ENCODE peak calls at places on chromosomes 4 and X, in ten cellular contexts. One of them, this sample, is unnamed. For H3K4me1, the result is how much of the 10 kb centered on the place peaks cover.

GRCh38 chr4:3374011-3374645 is 67.6 kb upstream of the HGFAC start:
- DNase-seq in cardiac muscle cell: no peak
- DNase-seq in breast epithelium: no peak
- DNase-seq in PC-3: no peak
- DNase-seq in mammary epithelial cell: no peak
- DNase-seq in GM23248: no peak
- DNase-seq in thyroid gland: no peak
- DNase-seq in body of pancreas: no peak
- DNase-seq in CD8-positive, alpha-beta memory T cell: no peak
- DNase-seq in iPS DF 6.9: no peak
- DNase-seq in this sample: no peak

GRCh38 chr4:186726440-186727148 is 2.9 kb upstream of the FAT1 start:
- DNase-seq in cardiac muscle cell: peak
- DNase-seq in PC-3: peak
- DNase-seq in GM23248: peak
- DNase-seq in thyroid gland: peak
- DNase-seq in iPS DF 6.9: no peak
- DNase-seq in mammary epithelial cell: peak
- DNase-seq in CD8-positive, alpha-beta memory T cell: no peak
- DNase-seq in breast epithelium: peak
- DNase-seq in body of pancreas: peak
- DNase-seq in this sample: no peak

GRCh38 chrX:118644378-118644777 is 83.0 kb upstream of the IL13RA1 start:
- DNase-seq in breast epithelium: no peak
- DNase-seq in mammary epithelial cell: peak
- DNase-seq in GM23248: peak
- DNase-seq in PC-3: peak
- DNase-seq in thyroid gland: no peak
- DNase-seq in body of pancreas: no peak
- DNase-seq in cardiac muscle cell: peak
- DNase-seq in CD8-positive, alpha-beta memory T cell: no peak
- DNase-seq in iPS DF 6.9: no peak
- DNase-seq in this sample: no peak

GRCh38 chrX:137749282-137749681 is 183.4 kb downstream of the ZIC3 start:
- DNase-seq in CD8-positive, alpha-beta memory T cell: no peak
- DNase-seq in mammary epithelial cell: no peak
- DNase-seq in PC-3: no peak
- DNase-seq in iPS DF 6.9: no peak
- DNase-seq in cardiac muscle cell: no peak
- DNase-seq in body of pancreas: no peak
- DNase-seq in GM23248: no peak
- DNase-seq in breast epithelium: no peak
- DNase-seq in thyroid gland: no peak
- DNase-seq in this sample: no peak

GRCh38 chr4:18917689-18918088 is 896.1 kb upstream of the LCORL start:
- DNase-seq in body of pancreas: no peak
- DNase-seq in PC-3: peak
- DNase-seq in breast epithelium: no peak
- DNase-seq in CD8-positive, alpha-beta memory T cell: no peak
- DNase-seq in GM23248: no peak
- DNase-seq in thyroid gland: no peak
- DNase-seq in mammary epithelial cell: peak
- DNase-seq in iPS DF 6.9: no peak
- DNase-seq in cardiac muscle cell: no peak
- DNase-seq in this sample: no peak

GRCh38 chrX:38854305-38854704 is 53.0 kb downstream of the MID1IP1 start:
- DNase-seq in body of pancreas: no peak
- DNase-seq in GM23248: no peak
- DNase-seq in cardiac muscle cell: no peak
- DNase-seq in PC-3: no peak
- DNase-seq in breast epithelium: no peak
- DNase-seq in iPS DF 6.9: no peak
- DNase-seq in mammary epithelial cell: no peak
- DNase-seq in thyroid gland: peak
- DNase-seq in CD8-positive, alpha-beta memory T cell: no peak
- DNase-seq in this sample: no peak

GRCh38 chr4:62901101-62901500 is 1508.1 kb downstream of the TECRL start:
- DNase-seq in cardiac muscle cell: no peak
- DNase-seq in thyroid gland: no peak
- DNase-seq in CD8-positive, alpha-beta memory T cell: no peak
- DNase-seq in body of pancreas: no peak
- DNase-seq in mammary epithelial cell: no peak
- DNase-seq in GM23248: no peak
- DNase-seq in PC-3: peak
- DNase-seq in iPS DF 6.9: no peak
- DNase-seq in breast epithelium: no peak
- DNase-seq in this sample: no peak

GRCh38 chrX:39063037-39063436 is 261.8 kb downstream of the MID1IP1 start:
- DNase-seq in mammary epithelial cell: no peak
- DNase-seq in CD8-positive, alpha-beta memory T cell: no peak
- DNase-seq in PC-3: peak
- DNase-seq in thyroid gland: no peak
- DNase-seq in cardiac muscle cell: peak
- DNase-seq in GM23248: no peak
- DNase-seq in body of pancreas: peak
- DNase-seq in breast epithelium: no peak
- DNase-seq in iPS DF 6.9: no peak
- DNase-seq in this sample: no peak

GRCh38 chr4:104451573-104451972 is 43.1 kb downstream of the CXXC4 start:
- DNase-seq in body of pancreas: peak
- DNase-seq in iPS DF 6.9: no peak
- DNase-seq in CD8-positive, alpha-beta memory T cell: no peak
- DNase-seq in breast epithelium: no peak
- DNase-seq in cardiac muscle cell: peak
- DNase-seq in GM23248: no peak
- DNase-seq in mammary epithelial cell: peak
- DNase-seq in PC-3: no peak
- DNase-seq in thyroid gland: no peak
- DNase-seq in this sample: no peak

GRCh38 chr4:148271166-148271565 is 171.0 kb downstream of the NR3C2 start:
- DNase-seq in iPS DF 6.9: no peak
- DNase-seq in thyroid gland: no peak
- DNase-seq in GM23248: no peak
- DNase-seq in cardiac muscle cell: no peak
- DNase-seq in mammary epithelial cell: no peak
- DNase-seq in PC-3: no peak
- DNase-seq in body of pancreas: no peak
- DNase-seq in CD8-positive, alpha-beta memory T cell: no peak
- DNase-seq in breast epithelium: no peak
- DNase-seq in this sample: no peak

GRCh38 chrX:133468081-133468480 is 52.8 kb upstream of the GPC4 start:
- DNase-seq in thyroid gland: no peak
- DNase-seq in cardiac muscle cell: no peak
- DNase-seq in GM23248: no peak
- DNase-seq in CD8-positive, alpha-beta memory T cell: no peak
- DNase-seq in body of pancreas: peak
- DNase-seq in breast epithelium: no peak
- DNase-seq in PC-3: no peak
- DNase-seq in mammary epithelial cell: no peak
- DNase-seq in iPS DF 6.9: no peak
- DNase-seq in this sample: no peak

GRCh38 chr4:8419222-8420041 is 21.1 kb downstream of the ACOX3 start:
- DNase-seq in iPS DF 6.9: no peak
- DNase-seq in cardiac muscle cell: peak
- DNase-seq in body of pancreas: no peak
- DNase-seq in PC-3: no peak
- DNase-seq in mammary epithelial cell: no peak
- DNase-seq in GM23248: peak
- DNase-seq in breast epithelium: no peak
- DNase-seq in thyroid gland: peak
- DNase-seq in CD8-positive, alpha-beta memory T cell: no peak
- DNase-seq in this sample: no peak

GRCh38 chr4:98657531-98658286 is 702 bp downstream of the TSPAN5 start:
- DNase-seq in cardiac muscle cell: peak
- DNase-seq in GM23248: peak
- DNase-seq in breast epithelium: no peak
- DNase-seq in thyroid gland: peak
- DNase-seq in body of pancreas: peak
- DNase-seq in mammary epithelial cell: peak
- DNase-seq in iPS DF 6.9: no peak
- DNase-seq in PC-3: peak
- DNase-seq in CD8-positive, alpha-beta memory T cell: peak
- DNase-seq in this sample: peak

GRCh38 chrX:49876750-49877149 is 2.5 kb upstream of the USP27X start:
- DNase-seq in cardiac muscle cell: peak
- DNase-seq in CD8-positive, alpha-beta memory T cell: no peak
- DNase-seq in breast epithelium: no peak
- DNase-seq in thyroid gland: no peak
- DNase-seq in mammary epithelial cell: peak
- DNase-seq in iPS DF 6.9: no peak
- DNase-seq in body of pancreas: peak
- DNase-seq in PC-3: peak
- DNase-seq in GM23248: peak
- DNase-seq in this sample: peak

GRCh38 chr4:128416921-128417320 is 129.3 kb upstream of the PGRMC2 start:
- DNase-seq in thyroid gland: no peak
- DNase-seq in CD8-positive, alpha-beta memory T cell: no peak
- DNase-seq in iPS DF 6.9: no peak
- DNase-seq in body of pancreas: no peak
- DNase-seq in PC-3: peak
- DNase-seq in breast epithelium: no peak
- DNase-seq in cardiac muscle cell: peak
- DNase-seq in mammary epithelial cell: no peak
- DNase-seq in GM23248: no peak
- DNase-seq in this sample: no peak

GRCh38 chr4:99578679-99579078 is 4.1 kb downstream of the MTTP start:
- DNase-seq in CD8-positive, alpha-beta memory T cell: no peak
- DNase-seq in breast epithelium: no peak
- DNase-seq in PC-3: no peak
- DNase-seq in iPS DF 6.9: no peak
- DNase-seq in mammary epithelial cell: no peak
- DNase-seq in cardiac muscle cell: no peak
- DNase-seq in GM23248: no peak
- DNase-seq in body of pancreas: no peak
- DNase-seq in thyroid gland: no peak
- DNase-seq in this sample: no peak

GRCh38 chr4:11471613-11472012 is 42.9 kb upstream of the HS3ST1 start:
- DNase-seq in body of pancreas: no peak
- DNase-seq in thyroid gland: no peak
- DNase-seq in cardiac muscle cell: peak
- DNase-seq in GM23248: no peak
- DNase-seq in mammary epithelial cell: no peak
- DNase-seq in CD8-positive, alpha-beta memory T cell: peak
- DNase-seq in breast epithelium: no peak
- DNase-seq in PC-3: no peak
- DNase-seq in iPS DF 6.9: no peak
- DNase-seq in this sample: peak

GRCh38 chr4:13892739-13893105 is 265.2 kb upstream of the BOD1L1 start:
- DNase-seq in CD8-positive, alpha-beta memory T cell: no peak
- DNase-seq in PC-3: peak
- DNase-seq in cardiac muscle cell: peak
- DNase-seq in iPS DF 6.9: no peak
- DNase-seq in body of pancreas: no peak
- DNase-seq in breast epithelium: no peak
- DNase-seq in thyroid gland: no peak
- DNase-seq in GM23248: peak
- DNase-seq in mammary epithelial cell: no peak
- DNase-seq in this sample: no peak

GRCh38 chrX:47556045-47556623 is 4.9 kb upstream of the ARAF start:
- DNase-seq in GM23248: peak
- DNase-seq in CD8-positive, alpha-beta memory T cell: peak
- DNase-seq in PC-3: peak
- DNase-seq in body of pancreas: peak
- DNase-seq in iPS DF 6.9: no peak
- DNase-seq in breast epithelium: peak
- DNase-seq in thyroid gland: peak
- DNase-seq in mammary epithelial cell: peak
- DNase-seq in cardiac muscle cell: peak
- DNase-seq in this sample: peak

GRCh38 chr4:6916069-6916586 is 6.5 kb downstream of the TBC1D14 start:
- DNase-seq in mammary epithelial cell: no peak
- DNase-seq in iPS DF 6.9: no peak
- DNase-seq in thyroid gland: no peak
- DNase-seq in breast epithelium: no peak
- DNase-seq in PC-3: no peak
- DNase-seq in body of pancreas: no peak
- DNase-seq in CD8-positive, alpha-beta memory T cell: no peak
- DNase-seq in cardiac muscle cell: no peak
- DNase-seq in GM23248: no peak
- DNase-seq in this sample: no peak
- H3K4me1 ChIP-seq in mammary epithelial cell: under half
- H3K4me1 ChIP-seq in iPS DF 6.9: under half
- H3K4me1 ChIP-seq in thyroid gland: under half
- H3K4me1 ChIP-seq in breast epithelium: under half
- H3K4me1 ChIP-seq in PC-3: under half
- H3K4me1 ChIP-seq in body of pancreas: under half
- H3K4me1 ChIP-seq in CD8-positive, alpha-beta memory T cell: half or more
- H3K4me1 ChIP-seq in cardiac muscle cell: under half
- H3K4me1 ChIP-seq in GM23248: under half
- H3K4me1 ChIP-seq in this sample: half or more

GRCh38 chrX:116009871-116010710 is 160.5 kb upstream of the AGTR2 start:
- DNase-seq in PC-3: no peak
- DNase-seq in body of pancreas: peak
- DNase-seq in thyroid gland: peak
- DNase-seq in iPS DF 6.9: no peak
- DNase-seq in breast epithelium: peak
- DNase-seq in mammary epithelial cell: no peak
- DNase-seq in GM23248: no peak
- DNase-seq in CD8-positive, alpha-beta memory T cell: no peak
- DNase-seq in cardiac muscle cell: no peak
- DNase-seq in this sample: no peak
- H3K27ac ChIP-seq in PC-3: no peak
- H3K27ac ChIP-seq in body of pancreas: no peak
- H3K27ac ChIP-seq in thyroid gland: peak
- H3K27ac ChIP-seq in iPS DF 6.9: no peak
- H3K27ac ChIP-seq in breast epithelium: peak
- H3K27ac ChIP-seq in mammary epithelial cell: no peak
- H3K27ac ChIP-seq in GM23248: no peak
- H3K27ac ChIP-seq in CD8-positive, alpha-beta memory T cell: no peak
- H3K27ac ChIP-seq in cardiac muscle cell: no peak
- H3K27ac ChIP-seq in this sample: no peak

GRCh38 chrX:12958461-12958860 is 16.4 kb upstream of the TMSB4X start:
- DNase-seq in PC-3: no peak
- DNase-seq in iPS DF 6.9: no peak
- DNase-seq in thyroid gland: no peak
- DNase-seq in body of pancreas: no peak
- DNase-seq in mammary epithelial cell: no peak
- DNase-seq in cardiac muscle cell: no peak
- DNase-seq in breast epithelium: no peak
- DNase-seq in GM23248: no peak
- DNase-seq in CD8-positive, alpha-beta memory T cell: no peak
- DNase-seq in this sample: no peak
- H3K4me1 ChIP-seq in PC-3: under half
- H3K4me1 ChIP-seq in iPS DF 6.9: under half
- H3K4me1 ChIP-seq in thyroid gland: under half
- H3K4me1 ChIP-seq in body of pancreas: under half
- H3K4me1 ChIP-seq in mammary epithelial cell: under half
- H3K4me1 ChIP-seq in cardiac muscle cell: under half
- H3K4me1 ChIP-seq in breast epithelium: under half
- H3K4me1 ChIP-seq in GM23248: under half
- H3K4me1 ChIP-seq in CD8-positive, alpha-beta memory T cell: half or more
- H3K4me1 ChIP-seq in this sample: half or more

DNA sequence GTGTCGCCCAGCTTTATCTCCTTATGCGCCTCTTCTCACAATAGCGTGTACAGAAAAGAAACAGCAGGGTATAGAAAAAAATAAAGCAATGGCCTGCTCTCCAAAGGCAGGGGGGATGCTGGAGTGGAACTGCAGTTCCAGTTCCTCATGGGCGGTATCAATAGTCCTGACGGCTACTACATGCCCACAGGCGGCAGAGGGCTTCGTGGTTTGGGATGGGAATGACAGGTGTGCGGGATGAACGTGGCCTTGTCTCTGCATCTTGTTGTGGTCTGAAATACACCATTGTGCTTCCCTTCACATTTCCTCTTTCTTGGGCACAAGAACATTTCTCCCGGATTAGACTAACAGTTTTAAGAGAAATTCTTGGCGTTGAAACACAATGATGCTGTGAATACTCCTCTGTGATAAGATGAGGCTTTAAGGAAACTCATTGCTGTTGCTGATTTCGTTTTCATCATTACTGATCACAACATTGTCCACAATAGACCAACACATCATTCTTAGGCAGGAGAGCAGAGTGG is 124.1 kb upstream of the IGFBP7 start:
- DNase-seq in iPS DF 6.9: no peak
- DNase-seq in thyroid gland: no peak
- DNase-seq in mammary epithelial cell: no peak
- DNase-seq in breast epithelium: no peak
- DNase-seq in CD8-positive, alpha-beta memory T cell: no peak
- DNase-seq in PC-3: no peak
- DNase-seq in GM23248: no peak
- DNase-seq in body of pancreas: no peak
- DNase-seq in cardiac muscle cell: no peak
- DNase-seq in this sample: no peak
- H3K27ac ChIP-seq in iPS DF 6.9: no peak
- H3K27ac ChIP-seq in thyroid gland: no peak
- H3K27ac ChIP-seq in mammary epithelial cell: no peak
- H3K27ac ChIP-seq in breast epithelium: no peak
- H3K27ac ChIP-seq in CD8-positive, alpha-beta memory T cell: no peak
- H3K27ac ChIP-seq in PC-3: no peak
- H3K27ac ChIP-seq in GM23248: no peak
- H3K27ac ChIP-seq in body of pancreas: no peak
- H3K27ac ChIP-seq in cardiac muscle cell: no peak
- H3K27ac ChIP-seq in this sample: no peak